ENCODE peak calls at places on chromosomes 11 and 22, in six cellular contexts. One of them, this sample, is unnamed.

GRCh38 chr11:117337061-117337460 is 9.4 kb downstream of the CEP164 start:
- DNase-seq in thyroid gland: no peak
- DNase-seq in neuronal stem cell: no peak
- DNase-seq in mammary epithelial cell: no peak
- DNase-seq in endodermal cell: no peak
- DNase-seq in retinal pigment epithelial cell: no peak
- DNase-seq in this sample: no peak

GRCh38 chr11:30798547-30799236 is 212.5 kb upstream of the MPPED2 start:
- DNase-seq in thyroid gland: no peak
- DNase-seq in retinal pigment epithelial cell: no peak
- DNase-seq in neuronal stem cell: no peak
- DNase-seq in mammary epithelial cell: no peak
- DNase-seq in endodermal cell: no peak
- DNase-seq in this sample: no peak

GRCh38 chr11:61083601-61084147 is 18.6 kb upstream of the CD5 start:
- DNase-seq in thyroid gland: no peak
- DNase-seq in neuronal stem cell: no peak
- DNase-seq in mammary epithelial cell: no peak
- DNase-seq in endodermal cell: no peak
- DNase-seq in retinal pigment epithelial cell: no peak
- DNase-seq in this sample: peak

GRCh38 chr11:122360875-122361274 is 244.9 kb upstream of the BLID start:
- DNase-seq in endodermal cell: no peak
- DNase-seq in retinal pigment epithelial cell: no peak
- DNase-seq in mammary epithelial cell: no peak
- DNase-seq in neuronal stem cell: no peak
- DNase-seq in thyroid gland: no peak
- DNase-seq in this sample: no peak

GRCh38 chr11:128522943-128523518 is 64.3 kb downstream of the ETS1 start:
- DNase-seq in endodermal cell: no peak
- DNase-seq in mammary epithelial cell: no peak
- DNase-seq in neuronal stem cell: no peak
- DNase-seq in retinal pigment epithelial cell: no peak
- DNase-seq in thyroid gland: no peak
- DNase-seq in this sample: no peak

GRCh38 chr22:30252411-30253204 is 6.0 kb upstream of the LIF start:
- DNase-seq in mammary epithelial cell: peak
- DNase-seq in thyroid gland: no peak
- DNase-seq in endodermal cell: peak
- DNase-seq in retinal pigment epithelial cell: no peak
- DNase-seq in neuronal stem cell: no peak
- DNase-seq in this sample: no peak

GRCh38 chr11:71999360-71999759 is 651 bp downstream of the IL18BP start:
- DNase-seq in thyroid gland: peak
- DNase-seq in endodermal cell: no peak
- DNase-seq in retinal pigment epithelial cell: no peak
- DNase-seq in neuronal stem cell: no peak
- DNase-seq in mammary epithelial cell: no peak
- DNase-seq in this sample: no peak

GRCh38 chr11:15222777-15223176 is 108.1 kb downstream of the INSC start:
- DNase-seq in retinal pigment epithelial cell: no peak
- DNase-seq in thyroid gland: no peak
- DNase-seq in mammary epithelial cell: no peak
- DNase-seq in neuronal stem cell: no peak
- DNase-seq in endodermal cell: no peak
- DNase-seq in this sample: no peak

GRCh38 chr22:29470159-29470855 is 9.7 kb upstream of the NEFH start:
- DNase-seq in mammary epithelial cell: peak
- DNase-seq in neuronal stem cell: peak
- DNase-seq in thyroid gland: peak
- DNase-seq in endodermal cell: peak
- DNase-seq in retinal pigment epithelial cell: no peak
- DNase-seq in this sample: peak

GRCh38 chr11:126355324-126355925 is at the start of gene ST3GAL4:
- DNase-seq in mammary epithelial cell: peak
- DNase-seq in thyroid gland: peak
- DNase-seq in endodermal cell: peak
- DNase-seq in neuronal stem cell: peak
- DNase-seq in retinal pigment epithelial cell: no peak
- DNase-seq in this sample: peak

GRCh38 chr11:74683279-74683871 is 47.9 kb downstream of the CHRDL2 start:
- DNase-seq in retinal pigment epithelial cell: no peak
- DNase-seq in thyroid gland: peak
- DNase-seq in endodermal cell: peak
- DNase-seq in mammary epithelial cell: no peak
- DNase-seq in neuronal stem cell: peak
- DNase-seq in this sample: peak

GRCh38 chr11:432501-433100 is 9.2 kb downstream of the ANO9 start:
- DNase-seq in endodermal cell: no peak
- DNase-seq in retinal pigment epithelial cell: no peak
- DNase-seq in neuronal stem cell: no peak
- DNase-seq in thyroid gland: no peak
- DNase-seq in mammary epithelial cell: no peak
- DNase-seq in this sample: peak

GRCh38 chr11:14242198-14242597 is 116.8 kb downstream of the RRAS2 start:
- DNase-seq in mammary epithelial cell: no peak
- DNase-seq in neuronal stem cell: no peak
- DNase-seq in thyroid gland: no peak
- DNase-seq in retinal pigment epithelial cell: no peak
- DNase-seq in endodermal cell: no peak
- DNase-seq in this sample: no peak

GRCh38 chr22:18133452-18133851 is 16.5 kb upstream of the USP18 start:
- DNase-seq in mammary epithelial cell: no peak
- DNase-seq in neuronal stem cell: no peak
- DNase-seq in thyroid gland: no peak
- DNase-seq in retinal pigment epithelial cell: no peak
- DNase-seq in endodermal cell: no peak
- DNase-seq in this sample: no peak

GRCh38 chr11:2774173-2775082 is 74.6 kb upstream of the KCNQ1OT1 start:
- DNase-seq in thyroid gland: no peak
- DNase-seq in mammary epithelial cell: no peak
- DNase-seq in retinal pigment epithelial cell: no peak
- DNase-seq in endodermal cell: peak
- DNase-seq in neuronal stem cell: no peak
- DNase-seq in this sample: no peak

GRCh38 chr22:23262474-23263332 is 82.4 kb downstream of the BCR start:
- DNase-seq in mammary epithelial cell: no peak
- DNase-seq in retinal pigment epithelial cell: no peak
- DNase-seq in thyroid gland: no peak
- DNase-seq in endodermal cell: no peak
- DNase-seq in neuronal stem cell: no peak
- DNase-seq in this sample: no peak

GRCh38 chr22:19646383-19646782 is 67.9 kb upstream of the SEPTIN5 start:
- DNase-seq in endodermal cell: peak
- DNase-seq in retinal pigment epithelial cell: no peak
- DNase-seq in neuronal stem cell: no peak
- DNase-seq in mammary epithelial cell: no peak
- DNase-seq in thyroid gland: no peak
- DNase-seq in this sample: no peak

DNA sequence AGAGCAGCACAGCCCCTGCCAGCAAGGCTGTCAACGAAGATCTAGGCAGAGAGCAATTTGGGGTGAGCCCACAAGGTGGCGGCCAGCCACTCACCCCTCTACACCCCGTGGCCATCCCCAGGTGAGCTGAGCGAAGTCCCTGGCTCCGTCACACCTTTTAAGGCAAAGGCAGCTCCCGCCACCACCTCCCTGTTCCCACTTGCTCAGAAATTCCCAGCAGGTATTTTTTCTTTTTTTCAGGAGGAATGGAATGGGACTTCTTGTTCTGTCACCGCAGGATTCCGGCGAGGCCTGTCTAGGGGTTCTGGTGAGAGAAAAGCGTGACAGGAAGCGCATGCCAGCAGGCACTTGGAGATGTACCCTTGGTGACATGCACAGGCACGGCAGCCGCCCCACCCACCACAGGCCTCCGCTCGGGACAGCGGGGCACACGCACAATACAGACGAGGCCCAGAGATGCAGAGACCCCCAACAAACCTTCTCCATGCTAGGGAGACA is 10.0 kb downstream of the RPL3 start:
- DNase-seq in thyroid gland: no peak
- DNase-seq in endodermal cell: peak
- DNase-seq in retinal pigment epithelial cell: no peak
- DNase-seq in neuronal stem cell: no peak
- DNase-seq in mammary epithelial cell: peak
- DNase-seq in this sample: no peak
- H3K4me3 ChIP-seq in thyroid gland: no peak
- H3K4me3 ChIP-seq in endodermal cell: no peak
- H3K4me3 ChIP-seq in retinal pigment epithelial cell: no peak
- H3K4me3 ChIP-seq in neuronal stem cell: no peak
- H3K4me3 ChIP-seq in mammary epithelial cell: peak
- H3K4me3 ChIP-seq in this sample: no peak

GRCh38 chr22:20804650-20805049 is 30.7 kb downstream of the SERPIND1 start:
- DNase-seq in neuronal stem cell: no peak
- DNase-seq in endodermal cell: no peak
- DNase-seq in retinal pigment epithelial cell: no peak
- DNase-seq in mammary epithelial cell: no peak
- DNase-seq in thyroid gland: no peak
- DNase-seq in this sample: no peak

GRCh38 chr22:20802452-20802851 is 28.5 kb downstream of the SERPIND1 start:
- DNase-seq in mammary epithelial cell: no peak
- DNase-seq in neuronal stem cell: no peak
- DNase-seq in endodermal cell: no peak
- DNase-seq in retinal pigment epithelial cell: no peak
- DNase-seq in thyroid gland: no peak
- DNase-seq in this sample: no peak

GRCh38 chr22:20805972-20806471 is 32.1 kb downstream of the SERPIND1 start:
- DNase-seq in thyroid gland: no peak
- DNase-seq in retinal pigment epithelial cell: no peak
- DNase-seq in endodermal cell: peak
- DNase-seq in neuronal stem cell: no peak
- DNase-seq in mammary epithelial cell: no peak
- DNase-seq in this sample: no peak

GRCh38 chr22:20803696-20804324 is 29.9 kb downstream of the SERPIND1 start:
- DNase-seq in retinal pigment epithelial cell: no peak
- DNase-seq in thyroid gland: no peak
- DNase-seq in endodermal cell: peak
- DNase-seq in mammary epithelial cell: no peak
- DNase-seq in neuronal stem cell: peak
- DNase-seq in this sample: no peak

GRCh38 chr22:20802922-20803553 is 29.1 kb downstream of the SERPIND1 start:
- DNase-seq in neuronal stem cell: no peak
- DNase-seq in endodermal cell: no peak
- DNase-seq in retinal pigment epithelial cell: no peak
- DNase-seq in thyroid gland: no peak
- DNase-seq in mammary epithelial cell: no peak
- DNase-seq in this sample: no peak
- H3K4me3 ChIP-seq in neuronal stem cell: no peak
- H3K4me3 ChIP-seq in endodermal cell: no peak
- H3K4me3 ChIP-seq in retinal pigment epithelial cell: no peak
- H3K4me3 ChIP-seq in thyroid gland: no peak
- H3K4me3 ChIP-seq in mammary epithelial cell: no peak
- H3K4me3 ChIP-seq in this sample: no peak

GRCh38 chr11:94185387-94186084 is 56.9 kb downstream of the PANX1 start:
- DNase-seq in neuronal stem cell: no peak
- DNase-seq in retinal pigment epithelial cell: no peak
- DNase-seq in mammary epithelial cell: no peak
- DNase-seq in thyroid gland: no peak
- DNase-seq in endodermal cell: no peak
- DNase-seq in this sample: no peak

GRCh38 chr11:94183251-94183885 is 54.7 kb downstream of the PANX1 start:
- DNase-seq in endodermal cell: no peak
- DNase-seq in mammary epithelial cell: no peak
- DNase-seq in thyroid gland: peak
- DNase-seq in neuronal stem cell: no peak
- DNase-seq in retinal pigment epithelial cell: no peak
- DNase-seq in this sample: no peak

GRCh38 chr11:94183886-94184264 is 55.2 kb downstream of the PANX1 start:
- DNase-seq in neuronal stem cell: peak
- DNase-seq in mammary epithelial cell: peak
- DNase-seq in retinal pigment epithelial cell: peak
- DNase-seq in endodermal cell: peak
- DNase-seq in thyroid gland: peak
- DNase-seq in this sample: peak

GRCh38 chr11:94184861-94185260 is 56.2 kb downstream of the PANX1 start:
- DNase-seq in mammary epithelial cell: no peak
- DNase-seq in retinal pigment epithelial cell: no peak
- DNase-seq in endodermal cell: no peak
- DNase-seq in neuronal stem cell: no peak
- DNase-seq in thyroid gland: peak
- DNase-seq in this sample: no peak

GRCh38 chr11:94184362-94184761 is 55.7 kb downstream of the PANX1 start:
- DNase-seq in thyroid gland: no peak
- DNase-seq in mammary epithelial cell: no peak
- DNase-seq in endodermal cell: no peak
- DNase-seq in retinal pigment epithelial cell: no peak
- DNase-seq in neuronal stem cell: no peak
- DNase-seq in this sample: no peak
- H3K4me3 ChIP-seq in thyroid gland: no peak
- H3K4me3 ChIP-seq in mammary epithelial cell: no peak
- H3K4me3 ChIP-seq in endodermal cell: no peak
- H3K4me3 ChIP-seq in retinal pigment epithelial cell: no peak
- H3K4me3 ChIP-seq in neuronal stem cell: no peak
- H3K4me3 ChIP-seq in this sample: no peak

GRCh38 chr11:62439785-62440602 is 21.2 kb downstream of the SCGB1A1 start:
- DNase-seq in endodermal cell: peak
- DNase-seq in neuronal stem cell: no peak
- DNase-seq in mammary epithelial cell: no peak
- DNase-seq in thyroid gland: no peak
- DNase-seq in retinal pigment epithelial cell: no peak
- DNase-seq in this sample: no peak
- H3K4me3 ChIP-seq in endodermal cell: no peak
- H3K4me3 ChIP-seq in neuronal stem cell: no peak
- H3K4me3 ChIP-seq in mammary epithelial cell: no peak
- H3K4me3 ChIP-seq in thyroid gland: no peak
- H3K4me3 ChIP-seq in retinal pigment epithelial cell: no peak
- H3K4me3 ChIP-seq in this sample: no peak

DNA sequence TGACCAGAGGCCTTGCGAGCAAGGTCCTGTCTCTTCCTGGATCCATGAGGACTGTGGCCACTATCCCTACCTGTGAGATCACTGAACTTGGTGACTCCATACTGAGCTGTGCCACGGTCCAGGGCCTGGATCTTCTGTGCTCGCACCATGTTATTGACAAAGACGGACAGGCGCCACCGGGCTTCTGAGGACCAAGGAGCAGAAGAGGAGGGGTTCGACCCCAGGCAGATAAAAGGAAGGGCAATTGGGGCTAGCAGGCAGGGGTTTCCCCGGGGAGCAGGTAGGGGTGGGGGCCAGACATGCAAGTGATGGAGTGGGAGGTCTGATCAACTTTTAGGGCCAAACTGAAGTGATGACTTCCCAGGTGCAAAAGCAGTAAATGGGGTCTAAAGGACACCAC is 2.2 kb downstream of the CTSF start:
- DNase-seq in retinal pigment epithelial cell: no peak
- DNase-seq in neuronal stem cell: no peak
- DNase-seq in mammary epithelial cell: no peak
- DNase-seq in thyroid gland: no peak
- DNase-seq in endodermal cell: no peak
- DNase-seq in this sample: no peak
- H3K4me3 ChIP-seq in retinal pigment epithelial cell: no peak
- H3K4me3 ChIP-seq in neuronal stem cell: no peak
- H3K4me3 ChIP-seq in mammary epithelial cell: no peak
- H3K4me3 ChIP-seq in thyroid gland: no peak
- H3K4me3 ChIP-seq in endodermal cell: no peak
- H3K4me3 ChIP-seq in this sample: no peak

GRCh38 chr11:112175596-112175947 is 260 bp downstream of the BCO2 start:
- DNase-seq in mammary epithelial cell: no peak
- DNase-seq in thyroid gland: no peak
- DNase-seq in retinal pigment epithelial cell: no peak
- DNase-seq in neuronal stem cell: no peak
- DNase-seq in endodermal cell: no peak
- DNase-seq in this sample: no peak
- H3K4me3 ChIP-seq in mammary epithelial cell: peak
- H3K4me3 ChIP-seq in thyroid gland: peak
- H3K4me3 ChIP-seq in retinal pigment epithelial cell: peak
- H3K4me3 ChIP-seq in neuronal stem cell: peak
- H3K4me3 ChIP-seq in endodermal cell: peak
- H3K4me3 ChIP-seq in this sample: peak

GRCh38 chr11:9568854-9569587 is 4.4 kb upstream of the WEE1 start:
- DNase-seq in neuronal stem cell: no peak
- DNase-seq in endodermal cell: peak
- DNase-seq in thyroid gland: peak
- DNase-seq in retinal pigment epithelial cell: peak
- DNase-seq in mammary epithelial cell: peak
- DNase-seq in this sample: peak
- H3K4me3 ChIP-seq in neuronal stem cell: peak
- H3K4me3 ChIP-seq in endodermal cell: peak
- H3K4me3 ChIP-seq in thyroid gland: no peak
- H3K4me3 ChIP-seq in retinal pigment epithelial cell: no peak
- H3K4me3 ChIP-seq in mammary epithelial cell: peak
- H3K4me3 ChIP-seq in this sample: peak